ENCODE peak calls at places on chromosomes 1 and 21, in four cellular contexts. One of them, this sample, is unnamed.

GRCh38 chr1:25765910-25766645 is 33.9 kb upstream of the SELENON start:
- DNase-seq in substantia nigra: no peak
- DNase-seq in fibroblast of the conjunctiva: no peak
- DNase-seq in fibroblast of lung: no peak
- DNase-seq in this sample: no peak

GRCh38 chr1:169509354-169509753 is 23.6 kb upstream of the SLC19A2 start:
- DNase-seq in fibroblast of the conjunctiva: no peak
- DNase-seq in substantia nigra: no peak
- DNase-seq in fibroblast of lung: no peak
- DNase-seq in this sample: peak

GRCh38 chr1:66981679-66982078 is 56.9 kb downstream of the MIER1 start:
- DNase-seq in fibroblast of the conjunctiva: no peak
- DNase-seq in substantia nigra: peak
- DNase-seq in fibroblast of lung: peak
- DNase-seq in this sample: no peak

GRCh38 chr1:162294015-162294414 is 82.6 kb downstream of the SPATA46 start:
- DNase-seq in substantia nigra: no peak
- DNase-seq in fibroblast of the conjunctiva: no peak
- DNase-seq in fibroblast of lung: no peak
- DNase-seq in this sample: no peak

GRCh38 chr21:44062380-44062779 is 44.8 kb upstream of the PWP2 start:
- DNase-seq in substantia nigra: no peak
- DNase-seq in fibroblast of lung: no peak
- DNase-seq in fibroblast of the conjunctiva: no peak
- DNase-seq in this sample: no peak

GRCh38 chr1:81032973-81033425 is 767.7 kb upstream of the ADGRL2 start:
- DNase-seq in fibroblast of the conjunctiva: no peak
- DNase-seq in substantia nigra: no peak
- DNase-seq in fibroblast of lung: no peak
- DNase-seq in this sample: no peak

GRCh38 chr1:242826706-242827336 is 302.3 kb upstream of the PLD5 start:
- DNase-seq in substantia nigra: no peak
- DNase-seq in fibroblast of lung: no peak
- DNase-seq in fibroblast of the conjunctiva: no peak
- DNase-seq in this sample: no peak

GRCh38 chr1:32055426-32055825 is 17.3 kb upstream of the TMEM39B start:
- DNase-seq in substantia nigra: no peak
- DNase-seq in fibroblast of lung: no peak
- DNase-seq in fibroblast of the conjunctiva: no peak
- DNase-seq in this sample: no peak

GRCh38 chr1:13730751-13731482 is 30.9 kb downstream of the PRDM2 start:
- DNase-seq in fibroblast of the conjunctiva: no peak
- DNase-seq in substantia nigra: no peak
- DNase-seq in fibroblast of lung: no peak
- DNase-seq in this sample: no peak

GRCh38 chr1:203271018-203271743 is 34.1 kb upstream of the BTG2 start:
- DNase-seq in fibroblast of the conjunctiva: peak
- DNase-seq in fibroblast of lung: peak
- DNase-seq in substantia nigra: no peak
- DNase-seq in this sample: no peak

GRCh38 chr1:83083589-83084224 is 915.2 kb downstream of the TTLL7 start:
- DNase-seq in fibroblast of lung: no peak
- DNase-seq in substantia nigra: no peak
- DNase-seq in fibroblast of the conjunctiva: no peak
- DNase-seq in this sample: no peak

GRCh38 chr1:111191496-111191895 is 8.9 kb downstream of the DENND2D start:
- DNase-seq in substantia nigra: no peak
- DNase-seq in fibroblast of lung: peak
- DNase-seq in fibroblast of the conjunctiva: no peak
- DNase-seq in this sample: no peak

GRCh38 chr1:48109390-48110009 is 112.3 kb upstream of the TRABD2B start:
- DNase-seq in substantia nigra: no peak
- DNase-seq in fibroblast of lung: peak
- DNase-seq in fibroblast of the conjunctiva: peak
- DNase-seq in this sample: peak

GRCh38 chr1:245298781-245299180 is 144.0 kb downstream of the KIF26B start:
- DNase-seq in substantia nigra: no peak
- DNase-seq in fibroblast of lung: peak
- DNase-seq in fibroblast of the conjunctiva: peak
- DNase-seq in this sample: no peak

GRCh38 chr1:167673285-167673684 is 43.3 kb downstream of the RCSD1 start:
- DNase-seq in fibroblast of lung: no peak
- DNase-seq in fibroblast of the conjunctiva: no peak
- DNase-seq in substantia nigra: no peak
- DNase-seq in this sample: no peak

GRCh38 chr1:26771643-26772321 is 16.0 kb upstream of the PIGV start:
- DNase-seq in fibroblast of the conjunctiva: peak
- DNase-seq in substantia nigra: peak
- DNase-seq in fibroblast of lung: peak
- DNase-seq in this sample: peak

GRCh38 chr1:11891433-11892186 is 32.9 kb upstream of the NPPB start:
- DNase-seq in fibroblast of lung: no peak
- DNase-seq in fibroblast of the conjunctiva: no peak
- DNase-seq in substantia nigra: no peak
- DNase-seq in this sample: no peak

GRCh38 chr1:223031690-223032601 is 111.1 kb downstream of the TLR5 start:
- DNase-seq in fibroblast of the conjunctiva: peak
- DNase-seq in substantia nigra: no peak
- DNase-seq in fibroblast of lung: peak
- DNase-seq in this sample: no peak

GRCh38 chr1:96487961-96488360 is 233.6 kb upstream of the PTBP2 start:
- DNase-seq in substantia nigra: no peak
- DNase-seq in fibroblast of the conjunctiva: peak
- DNase-seq in fibroblast of lung: peak
- DNase-seq in this sample: no peak

GRCh38 chr1:175178456-175178855 is 14.1 kb downstream of the KIAA0040 start:
- DNase-seq in substantia nigra: no peak
- DNase-seq in fibroblast of the conjunctiva: no peak
- DNase-seq in fibroblast of lung: no peak
- DNase-seq in this sample: no peak

GRCh38 chr1:117171900-117172501 is 38.7 kb downstream of the VTCN1 start:
- DNase-seq in fibroblast of the conjunctiva: peak
- DNase-seq in substantia nigra: peak
- DNase-seq in fibroblast of lung: peak
- DNase-seq in this sample: peak

GRCh38 chr1:180131510-180131909 is 23.2 kb upstream of the QSOX1 start:
- DNase-seq in fibroblast of lung: peak
- DNase-seq in substantia nigra: no peak
- DNase-seq in fibroblast of the conjunctiva: peak
- DNase-seq in this sample: peak

GRCh38 chr1:39105841-39106765 is 80.0 kb downstream of the NDUFS5 start:
- DNase-seq in fibroblast of lung: peak
- DNase-seq in fibroblast of the conjunctiva: no peak
- DNase-seq in substantia nigra: no peak
- DNase-seq in this sample: peak

GRCh38 chr1:8211620-8212442 is 106.1 kb upstream of the SLC45A1 start:
- DNase-seq in fibroblast of lung: peak
- DNase-seq in substantia nigra: peak
- DNase-seq in fibroblast of the conjunctiva: peak
- DNase-seq in this sample: peak

GRCh38 chr1:220516722-220517042 is 11.3 kb upstream of the MARK1 start:
- DNase-seq in substantia nigra: no peak
- DNase-seq in fibroblast of lung: no peak
- DNase-seq in fibroblast of the conjunctiva: no peak
- DNase-seq in this sample: no peak

GRCh38 chr1:109252893-109253802 is 3.8 kb downstream of the CELSR2 start:
- DNase-seq in fibroblast of lung: peak
- DNase-seq in substantia nigra: peak
- DNase-seq in fibroblast of the conjunctiva: no peak
- DNase-seq in this sample: no peak

GRCh38 chr1:117967900-117968299 is 38.4 kb downstream of the WDR3 start:
- DNase-seq in substantia nigra: no peak
- DNase-seq in fibroblast of the conjunctiva: peak
- DNase-seq in fibroblast of lung: peak
- DNase-seq in this sample: no peak

GRCh38 chr1:91744973-91745648 is 140.8 kb downstream of the TGFBR3 start:
- DNase-seq in substantia nigra: no peak
- DNase-seq in fibroblast of the conjunctiva: peak
- DNase-seq in fibroblast of lung: peak
- DNase-seq in this sample: peak

GRCh38 chr21:22791986-22792560 is 1793.9 kb downstream of the NCAM2 start:
- DNase-seq in substantia nigra: no peak
- DNase-seq in fibroblast of lung: peak
- DNase-seq in fibroblast of the conjunctiva: peak
- DNase-seq in this sample: peak

GRCh38 chr21:38459490-38459889 is 38.8 kb downstream of the ERG start:
- DNase-seq in fibroblast of lung: no peak
- DNase-seq in fibroblast of the conjunctiva: no peak
- DNase-seq in substantia nigra: no peak
- DNase-seq in this sample: no peak

GRCh38 chr1:98201640-98202039 is 280.8 kb upstream of the DPYD start:
- DNase-seq in substantia nigra: no peak
- DNase-seq in fibroblast of lung: peak
- DNase-seq in fibroblast of the conjunctiva: no peak
- DNase-seq in this sample: no peak

GRCh38 chr1:167601442-167602380 is 28.3 kb upstream of the RCSD1 start:
- DNase-seq in fibroblast of lung: no peak
- DNase-seq in fibroblast of the conjunctiva: no peak
- DNase-seq in substantia nigra: no peak
- DNase-seq in this sample: no peak

GRCh38 chr1:67226688-67227087 is 60.4 kb downstream of the IL23R start:
- DNase-seq in substantia nigra: no peak
- DNase-seq in fibroblast of the conjunctiva: no peak
- DNase-seq in fibroblast of lung: no peak
- DNase-seq in this sample: no peak

GRCh38 chr1:182962554-182963115 is 9.7 kb upstream of the SHCBP1L start:
- DNase-seq in fibroblast of lung: peak
- DNase-seq in substantia nigra: peak
- DNase-seq in fibroblast of the conjunctiva: peak
- DNase-seq in this sample: peak

GRCh38 chr1:96130432-96130831 is 591.2 kb upstream of the PTBP2 start:
- DNase-seq in fibroblast of lung: no peak
- DNase-seq in substantia nigra: no peak
- DNase-seq in fibroblast of the conjunctiva: no peak
- DNase-seq in this sample: no peak

GRCh38 chr1:113041569-113042335 is 31.2 kb upstream of the LRIG2 start:
- DNase-seq in fibroblast of lung: no peak
- DNase-seq in substantia nigra: peak
- DNase-seq in fibroblast of the conjunctiva: no peak
- DNase-seq in this sample: peak

GRCh38 chr1:89953072-89953626 is 41.8 kb upstream of the ZNF326 start:
- DNase-seq in fibroblast of the conjunctiva: peak
- DNase-seq in fibroblast of lung: peak
- DNase-seq in substantia nigra: peak
- DNase-seq in this sample: peak

GRCh38 chr1:226814751-226815496 is 55.5 kb upstream of the PSEN2 start:
- DNase-seq in substantia nigra: peak
- DNase-seq in fibroblast of lung: peak
- DNase-seq in fibroblast of the conjunctiva: peak
- DNase-seq in this sample: no peak

This sample was measured in HepG2.